ENCODE peak calls at places on chromosome 13, in four cellular contexts. W is PC-3, C is fibroblast of pulmonary artery, Q is WTC11. S is an unnamed sample.

GRCh38 chr13:28355822-28356371 is 139.0 kb downstream of the FLT1 start:
- DNase-seq in Q (no peak), W (no peak), C (peak), S (peak)

GRCh38 chr13:38417727-38418126 is 68.1 kb downstream of the UFM1 start:
- DNase-seq in C (peak), Q (no peak), W (peak), S (peak)

GRCh38 chr13:27644302-27644701 is 22.6 kb downstream of the POLR1D start:
- DNase-seq in W (peak), Q (no peak), C (peak), S (no peak)

GRCh38 chr13:33278923-33279322 is 6.6 kb downstream of the STARD13 start:
- DNase-seq in Q (no peak), W (no peak), C (no peak), S (no peak)

GRCh38 chr13:23851106-23851505 is 38.1 kb downstream of the MIPEP start:
- DNase-seq in Q (no peak), W (peak), C (peak), S (peak)

GRCh38 chr13:100443998-100444328 is 144.6 kb downstream of the GGACT start:
- DNase-seq in Q (no peak), C (no peak), W (no peak), S (no peak)

GRCh38 chr13:32426981-32427851 is 714 bp downstream of the N4BP2L1 start:
- DNase-seq in Q (peak), W (no peak), C (no peak), S (peak)

GRCh38 chr13:80030491-80030890 is 310.4 kb downstream of the SPRY2 start:
- DNase-seq in Q (peak), W (peak), C (peak), S (peak)

GRCh38 chr13:74761794-74762193 is 627.6 kb upstream of the KLF12 start:
- DNase-seq in W (no peak), C (peak), Q (no peak), S (no peak)

GRCh38 chr13:23755040-23755439 is 134.2 kb downstream of the MIPEP start:
- DNase-seq in C (no peak), Q (no peak), W (no peak), S (no peak)

GRCh38 chr13:112791662-112792440 is 102.0 kb downstream of the ATP11A start:
- DNase-seq in W (no peak), C (no peak), Q (peak), S (peak)

GRCh38 chr13:32025730-32026129 is 5.8 kb upstream of the FRY start:
- DNase-seq in W (no peak), Q (no peak), C (no peak), S (no peak)

GRCh38 chr13:96816261-96816660 is 178.0 kb downstream of the OXGR1 start:
- DNase-seq in W (no peak), C (peak), Q (no peak), S (no peak)

GRCh38 chr13:113836917-113837553 is 26.8 kb downstream of the GAS6 start:
- DNase-seq in W (peak), C (peak), Q (no peak), S (peak)

GRCh38 chr13:98327326-98328314 is 150.6 kb upstream of the RNF113B start:
- DNase-seq in C (peak), W (no peak), Q (peak), S (no peak)

GRCh38 chr13:95588721-95589120 is 36.2 kb downstream of the CLDN10 start:
- DNase-seq in W (peak), Q (no peak), C (peak), S (no peak)

GRCh38 chr13:59247166-59247565 is 916.6 kb downstream of the DIAPH3 start:
- DNase-seq in W (no peak), Q (peak), C (no peak), S (peak)

GRCh38 chr13:81551036-81551435 is 1210.1 kb upstream of the SPRY2 start:
- DNase-seq in W (no peak), C (no peak), Q (no peak), S (no peak)

GRCh38 chr13:40221460-40222201 is 444.8 kb downstream of the FOXO1 start:
- DNase-seq in Q (no peak), C (peak), W (peak), S (peak)

GRCh38 chr13:110261166-110262081 is 45.5 kb downstream of the COL4A1 start:
- DNase-seq in W (no peak), Q (no peak), C (no peak), S (peak)

GRCh38 chr13:49791214-49791752 is 1.2 kb downstream of the KPNA3 start:
- DNase-seq in Q (no peak), C (peak), W (peak), S (peak)

GRCh38 chr13:106418556-106418955 is 116.9 kb downstream of the EFNB2 start:
- DNase-seq in C (no peak), W (peak), Q (no peak), S (no peak)

GRCh38 chr13:44142540-44142867 is 231.1 kb upstream of the SERP2 start:
- DNase-seq in C (no peak), W (no peak), Q (no peak), S (no peak)

S was measured in lung microvascular endothelial cell.